ENCODE peak calls at places on chromosomes 2 and 18, in six cellular contexts. T, Q, R, C, V and P are unnamed samples.

GRCh38 chr2:172177581-172177980 is 74.9 kb upstream of the DLX2 start:
- DNase-seq in T (no peak), Q (no peak), R (no peak), C (no peak), V (no peak), P (no peak)

GRCh38 chr2:239881031-239881471 is 144.1 kb downstream of the NDUFA10 start:
- DNase-seq in T (no peak), Q (no peak), R (no peak), C (no peak), V (no peak), P (no peak)

GRCh38 chr2:100674671-100675070 is 111.9 kb downstream of the PDCL3 start:
- DNase-seq in T (no peak), Q (no peak), R (no peak), C (no peak), V (no peak), P (no peak)

GRCh38 chr2:95001701-95002100 is 23.8 kb upstream of the MAL start:
- DNase-seq in T (no peak), Q (no peak), R (no peak), C (no peak), V (no peak), P (no peak)

GRCh38 chr18:69935319-69936190 is 12.1 kb downstream of the CD226 start:
- DNase-seq in T (peak; percentile 10), Q (no peak), R (peak; percentile 59), C (no peak), V (no peak), P (no peak)

GRCh38 chr2:241659150-241659739 is 21.8 kb downstream of the ATG4B start:
- DNase-seq in T (peak; percentile 81), Q (peak; percentile 37), R (peak; percentile 69), C (no peak), V (peak; percentile 82), P (peak; percentile 54)

GRCh38 chr18:23591011-23591410 is 4.7 kb upstream of the NPC1 start:
- DNase-seq in T (peak; percentile 5), Q (no peak), R (no peak), C (no peak), V (peak; percentile 19), P (no peak)

GRCh38 chr2:53515435-53516332 is 251.9 kb upstream of the CHAC2 start:
- DNase-seq in T (no peak), Q (no peak), R (no peak), C (no peak), V (no peak), P (no peak)

GRCh38 chr18:46051731-46052461 is 20.2 kb downstream of the PSTPIP2 start:
- DNase-seq in T (peak; percentile 50), Q (peak; percentile 69), R (no peak), C (no peak), V (peak; percentile 63), P (peak; percentile 78)

GRCh38 chr2:191824403-191824802 is 22.5 kb downstream of the CAVIN2 start:
- DNase-seq in T (no peak), Q (no peak), R (no peak), C (no peak), V (no peak), P (no peak)

GRCh38 chr2:199771948-199772692 is 78.9 kb downstream of the FTCDNL1 start:
- DNase-seq in T (no peak), Q (no peak), R (no peak), C (no peak), V (no peak), P (no peak)

GRCh38 chr2:49154140-49154539 is at the start of gene FSHR:
- DNase-seq in T (no peak), Q (no peak), R (no peak), C (no peak), V (no peak), P (no peak)

GRCh38 chr2:158120102-158120501 is 18.4 kb downstream of the UPP2 start:
- DNase-seq in T (no peak), Q (no peak), R (peak; percentile 16), C (no peak), V (no peak), P (no peak)

GRCh38 chr2:26913599-26914285 is 56.7 kb upstream of the MAPRE3 start:
- DNase-seq in T (no peak), Q (no peak), R (no peak), C (no peak), V (peak; percentile 50), P (no peak)